ENCODE peak calls at places on chromosomes 4 and X, in eight cellular contexts. M, K, P, B, T, J, H and D are unnamed samples.

GRCh38 chr4:8727546-8728510 is 135.3 kb downstream of the CPZ start:
- DNase-seq in M (no peak), K (no peak), P (peak), B (peak), T (no peak), J (no peak), H (peak), D (no peak)

GRCh38 chrX:150766351-150767044 is 73.3 kb downstream of the MTMR1 start:
- DNase-seq in M (no peak), K (no peak), P (no peak), B (no peak), T (no peak), J (no peak), H (no peak), D (no peak)

GRCh38 chr4:152824561-152824960 is 44.8 kb downstream of the ARFIP1 start:
- DNase-seq in M (no peak), K (no peak), P (no peak), B (no peak), T (no peak), J (no peak), H (no peak), D (no peak)

GRCh38 chr4:113389160-113389559 is 339.7 kb downstream of the ANK2 start:
- DNase-seq in M (no peak), K (no peak), P (no peak), B (no peak), T (no peak), J (no peak), H (no peak), D (no peak)

GRCh38 chr4:13627185-13627605 is 330 bp downstream of the BOD1L1 start:
- DNase-seq in M (peak), K (no peak), P (no peak), B (peak), T (no peak), J (no peak), H (peak), D (no peak)

GRCh38 chr4:152408514-152409327 is 127.2 kb downstream of the FBXW7 start:
- DNase-seq in M (no peak), K (no peak), P (no peak), B (no peak), T (no peak), J (peak), H (no peak), D (peak)

GRCh38 chr4:109873791-109874514 is 26.0 kb downstream of the LRIT3 start:
- DNase-seq in M (no peak), K (no peak), P (peak), B (no peak), T (no peak), J (peak), H (no peak), D (peak)

GRCh38 chr4:164761233-164761632 is 7.3 kb downstream of the SMIM31 start:
- DNase-seq in M (no peak), K (no peak), P (no peak), B (no peak), T (no peak), J (no peak), H (no peak), D (no peak)

GRCh38 chr4:133694416-133694815 is 507.2 kb downstream of the PABPC4L start:
- DNase-seq in M (no peak), K (no peak), P (no peak), B (no peak), T (no peak), J (no peak), H (no peak), D (no peak)

GRCh38 chr4:72931346-72931745 is 138.2 kb downstream of the COX18 start:
- DNase-seq in M (no peak), K (no peak), P (no peak), B (no peak), T (no peak), J (no peak), H (no peak), D (no peak)

GRCh38 chr4:7420661-7421040 is 14.1 kb downstream of the PSAPL1 start:
- DNase-seq in M (no peak), K (no peak), P (peak), B (peak), T (peak), J (no peak), H (no peak), D (no peak)

GRCh38 chr4:17688011-17688441 is 73.6 kb downstream of the MED28 start:
- DNase-seq in M (no peak), K (no peak), P (no peak), B (no peak), T (no peak), J (no peak), H (no peak), D (no peak)

GRCh38 chr4:71441186-71442169 is 102.7 kb downstream of the SLC4A4 start:
- DNase-seq in M (no peak), K (no peak), P (no peak), B (peak), T (no peak), J (peak), H (no peak), D (peak)

GRCh38 chrX:23493941-23494374 is 159.3 kb downstream of the PTCHD1 start:
- DNase-seq in M (no peak), K (no peak), P (no peak), B (peak), T (no peak), J (peak), H (no peak), D (no peak)

GRCh38 chrX:31658360-31658759 is 586.5 kb upstream of the FTHL17 start:
- DNase-seq in M (no peak), K (no peak), P (no peak), B (no peak), T (no peak), J (peak), H (no peak), D (peak)

GRCh38 chr4:26687728-26688127 is 103.8 kb downstream of the TBC1D19 start:
- DNase-seq in M (no peak), K (no peak), P (no peak), B (no peak), T (no peak), J (peak), H (no peak), D (peak)

GRCh38 chr4:7034262-7035081 is 8.7 kb upstream of the TADA2B start:
- DNase-seq in M (no peak), K (no peak), P (no peak), B (peak), T (no peak), J (no peak), H (peak), D (peak)

GRCh38 chr4:129231907-129232626 is 136.1 kb downstream of the C4orf33 start:
- DNase-seq in M (no peak), K (no peak), P (no peak), B (no peak), T (no peak), J (no peak), H (no peak), D (no peak)

GRCh38 chr4:26765515-26765914 is 95.1 kb upstream of the STIM2 start:
- DNase-seq in M (no peak), K (no peak), P (no peak), B (no peak), T (no peak), J (no peak), H (no peak), D (no peak)

GRCh38 chr4:13483142-13484044 is 747 bp downstream of the RAB28 start:
- DNase-seq in M (peak), K (peak), P (no peak), B (no peak), T (no peak), J (peak), H (no peak), D (peak)

GRCh38 chr4:128827280-128827679 is 17.8 kb downstream of the JADE1 start:
- DNase-seq in M (no peak), K (no peak), P (no peak), B (no peak), T (no peak), J (no peak), H (no peak), D (no peak)

GRCh38 chr4:7857238-7857701 is 82.4 kb downstream of the AFAP1 start:
- DNase-seq in M (no peak), K (peak), P (no peak), B (no peak), T (no peak), J (peak), H (no peak), D (peak)

GRCh38 chr4:131411393-131411792 is 1737.7 kb upstream of the PCDH10 start:
- DNase-seq in M (no peak), K (no peak), P (no peak), B (no peak), T (no peak), J (no peak), H (no peak), D (no peak)

GRCh38 chr4:110197421-110198398 is 705 bp downstream of the ELOVL6 start:
- DNase-seq in M (peak), K (peak), P (peak), B (peak), T (peak), J (peak), H (peak), D (peak)

GRCh38 chrX:107547621-107548020 is 80.7 kb upstream of the PRPS1 start:
- DNase-seq in M (no peak), K (no peak), P (no peak), B (no peak), T (no peak), J (no peak), H (no peak), D (no peak)

GRCh38 chrX:7127058-7127457 is 20.5 kb upstream of the STS start:
- DNase-seq in M (no peak), K (no peak), P (no peak), B (no peak), T (no peak), J (no peak), H (no peak), D (no peak)

GRCh38 chrX:129823115-129823514 is 20.6 kb downstream of the ZDHHC9 start:
- DNase-seq in M (peak), K (peak), P (no peak), B (no peak), T (no peak), J (peak), H (no peak), D (no peak)
- TF ChIP-seq CTCF in M (peak), K (no peak), P (peak), B (no peak), T (peak), J (peak), H (peak), D (peak)

GRCh38 chrX:120512627-120513026 is 43.5 kb upstream of the LAMP2 start:
- DNase-seq in M (no peak), K (no peak), P (no peak), B (peak), T (no peak), J (no peak), H (no peak), D (no peak)

GRCh38 chrX:120517936-120518335 is 42.8 kb downstream of the CUL4B start:
- DNase-seq in M (no peak), K (no peak), P (no peak), B (no peak), T (no peak), J (peak), H (no peak), D (peak)

GRCh38 chrX:120512222-120512621 is 43.1 kb upstream of the LAMP2 start:
- DNase-seq in M (no peak), K (no peak), P (no peak), B (no peak), T (no peak), J (no peak), H (no peak), D (no peak)

GRCh38 chrX:120514236-120514635 is 45.1 kb upstream of the LAMP2 start:
- DNase-seq in M (no peak), K (no peak), P (no peak), B (peak), T (no peak), J (peak), H (no peak), D (peak)
- TF ChIP-seq CTCF in M (no peak), K (no peak), P (no peak), B (no peak), T (no peak), J (peak), H (peak), D (peak)

GRCh38 chrX:155666741-155667140 is 54.0 kb upstream of the TMLHE start:
- DNase-seq in M (no peak), K (no peak), P (no peak), B (no peak), T (no peak), J (no peak), H (no peak), D (no peak)

DNA sequence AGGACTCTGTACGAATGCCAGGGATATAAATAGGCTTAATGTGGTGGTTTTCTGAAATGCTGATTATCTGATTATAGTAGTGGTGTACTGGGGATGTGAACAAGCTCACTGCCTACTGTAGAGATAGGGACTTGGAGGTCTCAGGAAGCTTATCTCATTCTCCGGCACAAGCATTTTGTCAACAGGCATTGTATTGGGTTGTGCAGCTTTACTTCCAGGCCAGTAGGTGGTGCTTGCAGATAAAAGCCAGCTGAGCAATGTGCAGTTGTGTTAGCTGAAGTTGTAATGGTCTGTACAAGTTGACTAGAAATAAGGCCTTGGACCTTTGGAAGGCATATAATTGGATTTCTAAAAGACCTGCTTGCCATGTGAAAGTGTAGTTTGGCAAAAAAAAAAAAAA is 49.5 kb upstream of the TMLHE start:
- DNase-seq in M (no peak), K (no peak), P (no peak), B (no peak), T (no peak), J (peak), H (no peak), D (no peak)
- TF ChIP-seq CTCF in M (no peak), K (no peak), P (no peak), B (no peak), T (peak), J (no peak), H (peak), D (no peak)

GRCh38 chr4:38905657-38906398 is 38.2 kb downstream of the FAM114A1 start:
- DNase-seq in M (no peak), K (no peak), P (no peak), B (no peak), T (no peak), J (no peak), H (no peak), D (no peak)
- TF ChIP-seq CTCF in M (no peak), K (no peak), P (no peak), B (no peak), T (no peak), J (no peak), H (no peak), D (no peak)

GRCh38 chrX:323721-324628 is 5.4 kb upstream of the GTPBP6 start:
- DNase-seq in M (no peak), K (no peak), P (peak), B (peak), T (peak), J (peak), H (peak), D (peak)
- TF ChIP-seq CTCF in M (peak), K (no peak), P (no peak), B (no peak), T (no peak), J (no peak), H (no peak), D (no peak)

GRCh38 chr4:52910115-52910514 is 48.0 kb downstream of the RASL11B start:
- DNase-seq in M (no peak), K (no peak), P (no peak), B (no peak), T (no peak), J (no peak), H (no peak), D (peak)

GRCh38 chr4:52912608-52913007 is 50.5 kb downstream of the RASL11B start:
- DNase-seq in M (no peak), K (no peak), P (no peak), B (no peak), T (no peak), J (no peak), H (no peak), D (peak)

GRCh38 chr4:52914051-52914605 is 52.0 kb downstream of the RASL11B start:
- DNase-seq in M (no peak), K (peak), P (no peak), B (peak), T (no peak), J (no peak), H (no peak), D (peak)

GRCh38 chr4:52915131-52915645 is 53.1 kb downstream of the RASL11B start:
- DNase-seq in M (no peak), K (no peak), P (no peak), B (no peak), T (no peak), J (no peak), H (no peak), D (no peak)

GRCh38 chr4:52911684-52912294 is 49.7 kb downstream of the RASL11B start:
- DNase-seq in M (peak), K (peak), P (no peak), B (peak), T (no peak), J (peak), H (peak), D (peak)
- TF ChIP-seq CTCF in M (peak), K (peak), P (peak), B (peak), T (peak), J (peak), H (peak), D (peak)